ENCODE peak calls at places on chromosomes 2 and 18, in four cellular contexts. I, P, V and Z are unnamed samples.

GRCh38 chr18:6405237-6406074 is 9.3 kb downstream of the L3MBTL4 start:
- DNase-seq in I (peak; percentile 36), P (no peak), V (no peak), Z (no peak)

GRCh38 chr2:209456489-209456888 is 32.6 kb downstream of the MAP2 start:
- DNase-seq in I (no peak), P (no peak), V (no peak), Z (no peak)

GRCh38 chr2:174436351-174436750 is 40.8 kb downstream of the SCRN3 start:
- DNase-seq in I (peak; percentile 18), P (no peak), V (no peak), Z (no peak)

GRCh38 chr2:221999702-222000101 is 299.1 kb downstream of the PAX3 start:
- DNase-seq in I (peak; percentile 77), P (peak; percentile 82), V (no peak), Z (no peak)

GRCh38 chr2:240326246-240326645 is 109.2 kb upstream of the GPC1 start:
- DNase-seq in I (no peak), P (no peak), V (no peak), Z (no peak)

GRCh38 chr18:72375628-72376027 is 168.5 kb downstream of the CBLN2 start:
- DNase-seq in I (peak; percentile 7), P (peak; percentile 36), V (no peak), Z (no peak)

GRCh38 chr18:27695509-27695908 is 481.4 kb downstream of the CDH2 start:
- DNase-seq in I (no peak), P (peak; percentile 41), V (no peak), Z (no peak)

GRCh38 chr2:23692901-23693605 is 233.9 kb downstream of the ATAD2B start:
- DNase-seq in I (no peak), P (no peak), V (no peak), Z (no peak)

GRCh38 chr18:23056315-23056714 is 79.0 kb upstream of the CABLES1 start:
- DNase-seq in I (no peak), P (no peak), V (no peak), Z (no peak)

GRCh38 chr2:141341444-141341843 is 789.4 kb downstream of the LRP1B start:
- DNase-seq in I (peak; percentile 67), P (peak; percentile 82), V (no peak), Z (no peak)

GRCh38 chr2:171487803-171488259 is 34.4 kb upstream of the CYBRD1 start:
- DNase-seq in I (no peak), P (no peak), V (no peak), Z (no peak)

GRCh38 chr2:79935771-79936657 is 368.5 kb downstream of the LRRTM1 start:
- DNase-seq in I (peak; percentile 33), P (peak; percentile 58), V (no peak), Z (peak; percentile 73)

GRCh38 chr2:14418110-14418509 is 214.4 kb upstream of the LRATD1 start:
- DNase-seq in I (peak; percentile 17), P (no peak), V (no peak), Z (no peak)

DNA sequence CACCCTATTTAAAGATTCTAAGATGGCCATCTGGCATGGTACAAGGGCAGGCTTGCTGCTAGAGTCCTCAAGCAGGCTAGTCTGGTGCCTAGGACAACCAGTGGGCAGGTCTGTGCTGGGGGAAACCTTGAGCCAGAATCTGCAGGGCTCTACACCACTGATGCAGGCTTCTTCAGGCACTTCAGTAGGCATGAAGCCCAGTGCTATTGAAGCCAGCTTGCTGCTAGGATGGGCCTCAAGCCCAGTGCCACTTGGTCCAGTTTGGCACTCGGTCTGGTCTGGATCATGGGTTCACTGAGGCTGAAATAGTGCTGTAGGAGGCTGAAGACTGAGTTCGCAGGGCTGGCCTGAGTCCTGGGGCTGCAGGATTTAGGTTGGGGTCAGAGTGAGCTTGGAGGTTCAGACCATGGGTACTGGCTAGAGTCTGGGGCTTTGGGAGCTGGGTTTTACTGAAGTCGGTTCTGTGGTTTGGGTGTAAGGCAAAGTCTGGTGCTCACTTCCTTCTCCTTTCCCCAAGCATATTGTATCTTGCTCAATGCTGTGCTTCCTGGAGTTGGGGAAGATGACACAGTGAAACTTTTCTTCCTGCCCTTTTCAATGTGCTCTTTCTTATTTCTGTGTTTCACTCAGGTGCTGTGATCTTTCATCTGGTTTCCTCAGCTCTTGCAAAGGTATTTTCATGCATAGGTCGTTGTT is 41.2 kb downstream of the SP100 start:
- DNase-seq in I (no peak), P (no peak), V (no peak), Z (no peak)
- H3K27ac ChIP-seq in I (no peak overlapping the region), P (no peak overlapping the region), V (no peak overlapping the region), Z (no peak overlapping the region)

DNA sequence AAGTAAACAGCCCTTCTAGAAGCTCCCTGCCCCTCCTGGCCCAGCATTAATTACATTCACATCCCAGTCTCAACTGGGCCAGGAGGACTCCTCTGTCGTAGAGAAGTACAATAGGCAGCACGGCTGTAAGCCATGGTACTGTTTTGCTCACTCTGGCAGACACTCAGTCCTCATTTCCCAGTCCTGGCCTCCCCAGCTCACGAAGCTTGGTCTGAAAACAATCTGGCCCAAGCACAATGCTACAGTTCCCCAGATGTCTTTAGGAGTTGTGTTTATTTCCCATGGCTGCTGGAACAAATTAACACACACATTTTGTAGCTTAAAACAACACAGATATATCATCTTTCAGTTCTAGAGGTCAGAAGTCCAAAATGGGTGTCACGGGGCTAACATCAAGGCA is 13.0 kb downstream of the FABP1 start:
- DNase-seq in I (no peak), P (no peak), V (no peak), Z (no peak)
- H3K27me3 ChIP-seq in I (peaks cover 2% of the 10 kb centered on the region), P (peaks cover 70% of the 10 kb centered on the region), V (no peaks in the 10 kb centered on the region), Z (peaks cover 78% of the 10 kb centered on the region)

GRCh38 chr2:150596071-150596470 is 108.6 kb upstream of the RND3 start:
- DNase-seq in I (peak; percentile 73), P (no peak), V (no peak), Z (no peak)

GRCh38 chr2:150601280-150602038 is 114.0 kb upstream of the RND3 start:
- DNase-seq in I (peak; percentile 51), P (peak; percentile 72), V (no peak), Z (no peak)

GRCh38 chr2:150594299-150594698 is 106.8 kb upstream of the RND3 start:
- DNase-seq in I (no peak), P (no peak), V (no peak), Z (no peak)

GRCh38 chr2:150598383-150598782 is 110.9 kb upstream of the RND3 start:
- DNase-seq in I (no peak), P (no peak), V (no peak), Z (peak; percentile 14)

DNA sequence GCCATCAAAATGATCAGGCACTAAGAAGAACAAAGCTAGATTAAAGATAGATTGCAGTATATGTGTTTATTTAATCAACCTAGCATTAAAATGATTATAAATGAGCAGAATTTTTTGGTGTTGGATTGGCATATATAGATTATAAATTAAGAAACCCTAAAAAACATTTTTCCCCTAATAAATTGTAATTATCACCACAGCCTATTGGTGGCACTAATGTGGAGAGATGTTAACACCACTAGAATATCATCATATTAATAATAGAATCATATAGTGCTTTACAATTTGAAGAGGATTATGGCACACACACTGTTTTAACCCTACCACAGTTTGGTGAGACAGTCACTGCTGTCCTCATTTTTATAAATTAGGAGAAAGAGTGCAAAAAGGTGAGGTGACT is 112.4 kb upstream of the RND3 start:
- DNase-seq in I (no peak), P (no peak), V (no peak), Z (no peak)
- TF ChIP-seq CTCF in I (no peak), P (peak; percentile 51), V (peak; percentile 8), Z (no peak)

GRCh38 chr2:212979046-212979612 is 172.3 kb downstream of the IKZF2 start:
- DNase-seq in I (no peak), P (no peak), V (no peak), Z (no peak)

GRCh38 chr2:212977149-212977548 is 174.3 kb downstream of the IKZF2 start:
- DNase-seq in I (no peak), P (no peak), V (no peak), Z (no peak)

GRCh38 chr2:212984129-212984528 is 167.3 kb downstream of the IKZF2 start:
- DNase-seq in I (no peak), P (no peak), V (no peak), Z (no peak)

GRCh38 chr2:212975333-212975732 is 176.1 kb downstream of the IKZF2 start:
- DNase-seq in I (no peak), P (no peak), V (no peak), Z (no peak)

GRCh38 chr2:212979799-212980198 is 171.6 kb downstream of the IKZF2 start:
- DNase-seq in I (no peak), P (no peak), V (no peak), Z (no peak)
- H3K27ac ChIP-seq in I (no peak overlapping the region), P (no peak overlapping the region), V (no peak overlapping the region), Z (no peak overlapping the region)

DNA sequence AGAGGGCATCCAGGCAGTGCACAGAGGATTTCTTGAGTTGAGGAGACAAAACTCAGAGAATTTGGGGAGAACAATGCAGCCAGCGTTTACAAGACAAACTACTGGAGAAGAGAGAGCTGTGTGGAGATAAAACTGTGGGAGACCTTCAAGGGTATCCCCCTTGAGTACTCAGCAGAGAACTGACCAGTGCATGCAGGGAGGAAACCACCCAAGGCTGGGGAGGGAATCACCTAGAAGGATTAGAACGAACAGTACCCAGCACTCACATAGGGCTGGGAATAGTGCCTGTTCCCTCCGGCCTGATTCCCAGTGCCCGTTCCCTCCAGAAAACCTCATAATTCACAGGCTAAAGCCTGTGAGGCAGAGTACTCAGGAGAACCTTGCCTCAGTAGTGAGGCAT is 61.9 kb upstream of the YPEL5 start:
- DNase-seq in I (no peak), P (no peak), V (no peak), Z (no peak)
- H3K27me3 ChIP-seq in I (no peaks in the 10 kb centered on the region), P (peaks cover 4% of the 10 kb centered on the region), V (peaks cover 6% of the 10 kb centered on the region), Z (no peaks in the 10 kb centered on the region)